ENCODE peak calls at places on chromosomes 13 and 19, in nine cellular contexts. C is GM06990, P is pancreas, H is coronary artery, I is breast epithelium, A is AG09319, Q is dorsolateral prefrontal cortex, L is RWPE1, S is fibroblast of lung. G is an unnamed sample.

GRCh38 chr19:289651-290538 is 1.3 kb downstream of the PLPP2 start:
- DNase-seq in C (no peak), P (peak), H (no peak), I (peak), A (no peak), Q (no peak), L (peak), S (peak), G (no peak)

GRCh38 chr19:19385900-19386339 is 19.6 kb upstream of the GATAD2A start:
- DNase-seq in C (no peak), P (no peak), H (no peak), I (no peak), A (no peak), Q (no peak), L (no peak), S (peak), G (peak)

GRCh38 chr19:39607561-39607960 is 5.2 kb downstream of the LGALS13 start:
- DNase-seq in C (no peak), P (no peak), H (no peak), I (no peak), A (no peak), Q (no peak), L (no peak), S (no peak), G (no peak)

GRCh38 chr19:49488863-49489537 is 1.6 kb downstream of the RPL13A start:
- DNase-seq in C (no peak), P (no peak), H (no peak), I (no peak), A (no peak), Q (no peak), L (no peak), S (no peak), G (no peak)

GRCh38 chr13:29507356-29507755 is 88.1 kb downstream of the SLC7A1 start:
- DNase-seq in C (no peak), P (no peak), H (no peak), I (no peak), A (no peak), Q (peak), L (no peak), S (no peak), G (no peak)

GRCh38 chr13:44915962-44916361 is 73.3 kb downstream of the NUFIP1 start:
- DNase-seq in C (no peak), P (no peak), H (no peak), I (no peak), A (no peak), Q (no peak), L (no peak), S (no peak), G (no peak)

GRCh38 chr13:48853381-48854102 is 122.2 kb upstream of the FNDC3A start:
- DNase-seq in C (no peak), P (no peak), H (no peak), I (no peak), A (no peak), Q (no peak), L (no peak), S (peak), G (no peak)

GRCh38 chr19:13847033-13847899 is 29.7 kb upstream of the NANOS3 start:
- DNase-seq in C (peak), P (peak), H (peak), I (peak), A (peak), Q (no peak), L (peak), S (peak), G (peak)

GRCh38 chr13:35884211-35884610 is 247.0 kb downstream of the DCLK1 start:
- DNase-seq in C (no peak), P (no peak), H (no peak), I (no peak), A (no peak), Q (no peak), L (no peak), S (no peak), G (no peak)

GRCh38 chr13:26819067-26819466 is 58.5 kb upstream of the GPR12 start:
- DNase-seq in C (no peak), P (no peak), H (peak), I (no peak), A (no peak), Q (no peak), L (no peak), S (no peak), G (no peak)

GRCh38 chr19:55406869-55407624 is 541 bp downstream of the UBE2S start:
- DNase-seq in C (no peak), P (peak), H (peak), I (no peak), A (no peak), Q (no peak), L (peak), S (no peak), G (peak)

GRCh38 chr13:101530293-101530692 is 77.8 kb downstream of the ITGBL1 start:
- DNase-seq in C (no peak), P (no peak), H (no peak), I (no peak), A (no peak), Q (no peak), L (no peak), S (no peak), G (no peak)

GRCh38 chr13:48636550-48636949 is 17.2 kb upstream of the CYSLTR2 start:
- DNase-seq in C (no peak), P (no peak), H (no peak), I (no peak), A (no peak), Q (no peak), L (no peak), S (peak), G (no peak)

GRCh38 chr19:31066385-31066784 is 282.9 kb downstream of the TSHZ3 start:
- DNase-seq in C (no peak), P (no peak), H (no peak), I (no peak), A (no peak), Q (no peak), L (peak), S (peak), G (no peak)

GRCh38 chr19:53537523-53538377 is at the start of gene ZNF331:
- DNase-seq in C (peak), P (peak), H (peak), I (peak), A (peak), Q (peak), L (peak), S (peak), G (peak)

GRCh38 chr13:79463604-79464003 is 17.4 kb upstream of the NDFIP2 start:
- DNase-seq in C (no peak), P (no peak), H (no peak), I (no peak), A (no peak), Q (no peak), L (no peak), S (no peak), G (no peak)

GRCh38 chr19:41437944-41438574 is 1.7 kb downstream of the DMAC2 start:
- DNase-seq in C (no peak), P (peak), H (no peak), I (peak), A (no peak), Q (no peak), L (no peak), S (no peak), G (no peak)

GRCh38 chr19:11256189-11256588 is 6.1 kb downstream of the DOCK6 start:
- DNase-seq in C (no peak), P (no peak), H (no peak), I (no peak), A (no peak), Q (no peak), L (no peak), S (no peak), G (peak)

GRCh38 chr13:40340368-40341085 is 325.9 kb downstream of the FOXO1 start:
- DNase-seq in C (no peak), P (no peak), H (no peak), I (no peak), A (no peak), Q (no peak), L (no peak), S (peak), G (no peak)

GRCh38 chr19:4303778-4304508 is 455 bp upstream of the FSD1 start:
- DNase-seq in C (no peak), P (no peak), H (no peak), I (no peak), A (no peak), Q (no peak), L (no peak), S (no peak), G (no peak)

GRCh38 chr19:18193388-18194207 is 580 bp downstream of the MPV17L2 start:
- DNase-seq in C (no peak), P (no peak), H (peak), I (no peak), A (no peak), Q (no peak), L (no peak), S (no peak), G (peak)

GRCh38 chr13:52846567-52847321 is 1.7 kb downstream of the PCDH8 start:
- DNase-seq in C (no peak), P (peak), H (no peak), I (no peak), A (no peak), Q (no peak), L (peak), S (peak), G (peak)
- TF ChIP-seq CTCF in C (no peak), P (peak), H (no peak), I (no peak), A (peak), Q (peak), L (no peak), S (peak), G (no peak)

GRCh38 chr13:51221108-51221507 is 1.1 kb upstream of the FAM124A start:
- DNase-seq in C (no peak), P (no peak), H (no peak), I (no peak), A (no peak), Q (no peak), L (no peak), S (no peak), G (no peak)

GRCh38 chr13:51223284-51224270 is 1.4 kb downstream of the FAM124A start:
- DNase-seq in C (no peak), P (no peak), H (no peak), I (no peak), A (no peak), Q (no peak), L (no peak), S (no peak), G (peak)

GRCh38 chr13:51220706-51221105 is 1.5 kb upstream of the FAM124A start:
- DNase-seq in C (no peak), P (no peak), H (no peak), I (no peak), A (no peak), Q (no peak), L (no peak), S (peak), G (no peak)

GRCh38 chr13:51221674-51222509 is at the start of gene FAM124A:
- DNase-seq in C (peak), P (peak), H (no peak), I (no peak), A (no peak), Q (peak), L (peak), S (peak), G (peak)

DNA sequence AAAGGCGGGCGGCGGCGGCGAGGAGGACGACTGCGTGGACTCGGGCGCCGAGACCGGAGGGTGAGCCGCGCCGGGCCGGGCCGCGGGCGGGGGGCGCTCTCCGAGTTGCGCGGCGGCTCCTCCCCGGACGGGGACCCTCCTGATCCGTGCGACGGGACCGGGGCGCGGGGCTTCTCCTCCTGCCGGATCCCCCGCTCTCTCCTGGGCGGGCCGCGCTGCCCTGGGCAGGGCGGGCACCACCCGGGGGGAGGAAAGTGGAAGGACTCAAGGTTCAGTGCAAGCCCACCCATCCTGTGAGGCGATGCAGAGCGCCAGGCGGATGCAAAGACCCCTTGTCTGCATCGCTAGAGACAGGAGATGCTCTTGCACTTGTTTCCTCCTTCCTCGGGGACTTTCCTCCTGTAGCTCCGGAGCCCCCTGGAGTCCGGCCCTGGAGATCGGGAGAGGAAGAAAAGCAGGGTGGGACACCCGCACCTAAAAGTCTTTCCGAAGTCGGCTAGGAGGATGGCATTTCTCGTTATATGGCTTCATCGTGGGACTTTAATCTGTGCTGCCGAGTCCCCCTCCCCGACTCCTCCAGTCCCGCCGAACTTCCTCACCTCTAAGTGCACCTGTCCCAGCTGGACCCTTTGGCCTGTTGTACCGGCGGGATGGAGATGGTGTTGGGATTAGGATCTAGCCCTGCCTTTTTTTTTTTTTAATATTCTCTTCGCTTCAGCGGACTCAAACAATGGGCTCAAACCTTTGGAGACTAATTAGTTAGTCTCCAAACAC is 499 bp downstream of the FAM124A start:
- DNase-seq in C (peak), P (no peak), H (no peak), I (no peak), A (no peak), Q (no peak), L (no peak), S (peak), G (peak)
- TF ChIP-seq CTCF in C (no peak), P (no peak), H (no peak), I (no peak), A (peak), Q (no peak), L (peak), S (no peak), G (no peak)

GRCh38 chr19:52296400-52296772 is 583 bp upstream of the ZNF480 start:
- DNase-seq in C (no peak), P (no peak), H (no peak), I (no peak), A (no peak), Q (no peak), L (no peak), S (no peak), G (peak)

GRCh38 chr19:52291781-52292180 is 5.2 kb upstream of the ZNF480 start:
- DNase-seq in C (no peak), P (no peak), H (no peak), I (no peak), A (no peak), Q (no peak), L (no peak), S (no peak), G (no peak)

GRCh38 chr19:52296773-52297600 is at the start of gene ZNF480:
- DNase-seq in C (peak), P (peak), H (peak), I (peak), A (peak), Q (peak), L (peak), S (peak), G (peak)

GRCh38 chr19:52297601-52298358 is 811 bp downstream of the ZNF480 start:
- DNase-seq in C (no peak), P (no peak), H (no peak), I (no peak), A (no peak), Q (peak), L (no peak), S (peak), G (no peak)
- TF ChIP-seq CTCF in C (no peak), P (no peak), H (no peak), I (no peak), A (no peak), Q (no peak), L (no peak), S (no peak), G (no peak)

GRCh38 chr19:32465176-32465575 is 59.6 kb downstream of the DPY19L3 start:
- DNase-seq in C (no peak), P (no peak), H (no peak), I (no peak), A (no peak), Q (no peak), L (no peak), S (no peak), G (no peak)

GRCh38 chr19:32460476-32460875 is 54.9 kb downstream of the DPY19L3 start:
- DNase-seq in C (no peak), P (no peak), H (no peak), I (no peak), A (no peak), Q (no peak), L (no peak), S (no peak), G (no peak)

GRCh38 chr19:32459199-32459865 is 53.8 kb downstream of the DPY19L3 start:
- DNase-seq in C (no peak), P (no peak), H (no peak), I (no peak), A (no peak), Q (no peak), L (no peak), S (no peak), G (no peak)

GRCh38 chr19:32469796-32470195 is 64.2 kb downstream of the DPY19L3 start:
- DNase-seq in C (no peak), P (no peak), H (no peak), I (no peak), A (no peak), Q (no peak), L (no peak), S (no peak), G (no peak)

GRCh38 chr19:32464279-32464678 is 58.7 kb downstream of the DPY19L3 start:
- DNase-seq in C (no peak), P (no peak), H (no peak), I (no peak), A (no peak), Q (no peak), L (no peak), S (no peak), G (no peak)
- TF ChIP-seq CTCF in C (peak), P (no peak), H (no peak), I (no peak), A (peak), Q (peak), L (peak), S (peak), G (no peak)

GRCh38 chr13:93172109-93172508 is 54.5 kb upstream of the GPC6 start:
- DNase-seq in C (no peak), P (no peak), H (no peak), I (no peak), A (no peak), Q (no peak), L (no peak), S (no peak), G (peak)
- TF ChIP-seq CTCF in C (peak), P (no peak), H (no peak), I (no peak), A (peak), Q (no peak), L (no peak), S (peak), G (peak)

GRCh38 chr13:28415994-28416411 is 78.9 kb downstream of the FLT1 start:
- DNase-seq in C (no peak), P (no peak), H (no peak), I (no peak), A (no peak), Q (no peak), L (no peak), S (no peak), G (no peak)
- TF ChIP-seq CTCF in C (peak), P (no peak), H (no peak), I (no peak), A (no peak), Q (no peak), L (no peak), S (no peak), G (no peak)

DNA sequence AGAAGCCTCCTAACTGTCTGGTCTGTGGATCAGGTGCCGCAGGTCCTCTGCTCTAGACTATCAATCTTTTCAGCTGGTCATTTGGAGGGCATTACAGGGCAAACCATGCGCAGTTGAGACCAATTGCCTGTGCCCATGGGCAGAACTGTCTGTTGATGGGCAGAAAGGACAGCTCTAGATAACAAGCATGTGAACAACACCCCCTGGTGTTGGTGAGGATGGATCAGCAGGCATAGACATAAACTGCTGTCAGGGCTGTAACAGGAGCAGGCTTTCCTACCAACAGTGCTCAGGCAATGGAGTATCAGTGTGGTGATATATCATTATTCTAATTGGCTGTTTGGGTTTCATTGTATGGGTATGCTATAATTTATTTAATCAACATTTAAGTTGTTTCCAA is 104.7 kb upstream of the KL start:
- DNase-seq in C (no peak), P (no peak), H (no peak), I (no peak), A (no peak), Q (no peak), L (peak), S (no peak), G (peak)
- TF ChIP-seq CTCF in C (peak), P (no peak), H (no peak), I (no peak), A (peak), Q (peak), L (no peak), S (peak), G (no peak)

G was measured in endothelial cell.